ENCODE peak calls at places on chromosomes 7 and 10, in nine cellular contexts. D, E, I, R, A, T, F, G and V are unnamed samples.

GRCh38 chr10:1212571-1213141 is 156.5 kb downstream of the WDR37 start:
- DNase-seq in E (no peak), R (no peak), A (no peak), T (no peak), I (no peak), G (no peak), F (no peak), D (no peak), V (no peak)

GRCh38 chr10:43801137-43801536 is 152.5 kb upstream of the ZNF32 start:
- DNase-seq in R (no peak), F (no peak), G (no peak), T (no peak), D (no peak), A (no peak), I (no peak), E (no peak), V (no peak)

GRCh38 chr7:117715784-117716445 is 157.3 kb downstream of the CTTNBP2 start:
- DNase-seq in G (no peak), R (peak; percentile 35), T (peak; percentile 48), F (peak; percentile 27), D (no peak), I (peak; percentile 49), A (peak; percentile 44), E (peak; percentile 55), V (peak; percentile 59)

GRCh38 chr10:11181996-11182395 is 164.3 kb downstream of the CELF2 start:
- DNase-seq in D (no peak), T (no peak), R (no peak), E (no peak), A (no peak), F (no peak), G (no peak), I (no peak), V (no peak)

GRCh38 chr7:126394406-126394805 is 858.3 kb downstream of the GRM8 start:
- DNase-seq in R (no peak), A (no peak), F (no peak), T (no peak), E (no peak), I (no peak), D (no peak), G (no peak), V (no peak)

GRCh38 chr7:106768324-106768751 is 96.7 kb upstream of the PIK3CG start:
- DNase-seq in G (no peak), D (no peak), E (no peak), T (peak; percentile 30), F (peak; percentile 73), R (no peak), I (no peak), A (no peak), V (no peak)

GRCh38 chr7:53422291-53422690 is 386.9 kb downstream of the POM121L12 start:
- DNase-seq in F (no peak), R (no peak), A (no peak), I (no peak), G (no peak), D (no peak), T (no peak), E (no peak), V (no peak)

GRCh38 chr10:70378122-70378521 is 4.3 kb downstream of the LRRC20 start:
- DNase-seq in R (no peak), D (no peak), F (peak; percentile 77), A (no peak), I (peak; percentile 37), T (no peak), G (no peak), E (no peak), V (no peak)

GRCh38 chr10:14032406-14032998 is 298.2 kb downstream of the FRMD4A start:
- DNase-seq in T (no peak), G (peak; percentile 32), I (no peak), E (no peak), A (peak; percentile 18), F (peak; percentile 20), R (peak; percentile 16), D (peak; percentile 66), V (no peak)

GRCh38 chr7:127905491-127906330 is 125.5 kb downstream of the LRRC4 start:
- DNase-seq in E (no peak), D (peak; percentile 49), G (no peak), A (peak; percentile 43), I (no peak), F (peak; percentile 75), T (no peak), R (peak; percentile 30), V (no peak)

GRCh38 chr7:55235115-55235514 is 130.0 kb upstream of the LANCL2 start:
- DNase-seq in R (no peak), G (no peak), T (no peak), F (peak; percentile 60), D (no peak), I (no peak), E (no peak), A (no peak), V (no peak)

GRCh38 chr7:47453093-47454056 is 128.5 kb downstream of the TNS3 start:
- DNase-seq in A (no peak), E (no peak), R (no peak), G (no peak), D (no peak), I (no peak), T (no peak), F (peak; percentile 100), V (no peak)

GRCh38 chr7:110685899-110686298 is 405.0 kb upstream of the LRRN3 start:
- DNase-seq in T (no peak), I (no peak), F (no peak), G (no peak), E (no peak), A (no peak), R (no peak), D (no peak), V (no peak)